ENCODE peak calls at places on chromosome 17, in seven cellular contexts. X, C, U, G, J, S and T are unnamed samples.

GRCh38 chr17:38419508-38419981 is 8.7 kb upstream of the ARHGAP23 start:
- DNase-seq in G (no peak), S (no peak), X (no peak), J (no peak), U (no peak), C (no peak), T (no peak)

GRCh38 chr17:76531501-76532038 is 5.9 kb downstream of the CYGB start:
- DNase-seq in J (no peak), G (no peak), C (no peak), U (no peak), X (no peak), S (no peak), T (no peak)

GRCh38 chr17:41065829-41066624 is at the start of gene KRTAP2-4:
- DNase-seq in C (peak; percentile 94), U (no peak), S (no peak), G (no peak), J (peak; percentile 98), X (no peak), T (no peak)

GRCh38 chr17:7146115-7146514 is 31.5 kb upstream of the ASGR2 start:
- DNase-seq in X (no peak), U (no peak), G (no peak), C (no peak), S (no peak), J (no peak), T (no peak)

GRCh38 chr17:64083093-64083492 is 46.9 kb downstream of the ERN1 start:
- DNase-seq in G (no peak), C (no peak), J (no peak), U (no peak), S (no peak), X (no peak), T (no peak)

GRCh38 chr17:49456172-49456965 is 38.7 kb upstream of the NGFR start:
- DNase-seq in J (peak; percentile 89), X (no peak), C (peak; percentile 54), S (no peak), G (no peak), U (no peak), T (no peak)

GRCh38 chr17:31052187-31052889 is 42.4 kb upstream of the NF1 start:
- DNase-seq in U (peak; percentile 22), J (peak; percentile 96), C (peak; percentile 90), G (no peak), S (no peak), X (no peak), T (no peak)

GRCh38 chr17:79789943-79790804 is 6.7 kb downstream of the CBX8 start:
- DNase-seq in X (peak; percentile 9), G (peak; percentile 68), U (no peak), C (no peak), S (no peak), J (no peak), T (peak; percentile 89)

GRCh38 chr17:17792551-17793377 is 44.0 kb downstream of the SREBF1 start:
- DNase-seq in X (no peak), G (no peak), J (peak; percentile 73), C (no peak), S (peak; percentile 64), U (peak; percentile 49), T (peak; percentile 70)

GRCh38 chr17:54373970-54374369 is 526.7 kb upstream of the TOM1L1 start:
- DNase-seq in U (no peak), J (no peak), X (no peak), C (no peak), G (no peak), S (no peak), T (no peak)

GRCh38 chr17:59842901-59843652 is 49.7 kb downstream of the TUBD1 start:
- DNase-seq in G (peak; percentile 80), X (no peak), C (peak; percentile 99), J (peak; percentile 97), S (no peak), U (no peak), T (no peak)

GRCh38 chr17:28901866-28902818 is 737 bp downstream of the DHRS13 start:
- DNase-seq in X (peak; percentile 26), S (no peak), G (peak; percentile 75), J (no peak), U (no peak), C (no peak), T (peak; percentile 58)